ENCODE peak calls at places on chromosome 6, in six cellular contexts. One of them, this sample, is unnamed.

GRCh38 chr6:85551264-85551663 is 42.4 kb downstream of the SNX14 start:
- DNase-seq in cerebellum: no peak
- DNase-seq in pancreas: no peak
- DNase-seq in BJ: no peak
- DNase-seq in ACHN: no peak
- DNase-seq in SW 1271: no peak
- DNase-seq in this sample: no peak

GRCh38 chr6:356828-357251 is 34.7 kb upstream of the IRF4 start:
- DNase-seq in pancreas: no peak
- DNase-seq in ACHN: no peak
- DNase-seq in BJ: no peak
- DNase-seq in SW 1271: no peak
- DNase-seq in cerebellum: no peak
- DNase-seq in this sample: no peak

GRCh38 chr6:24859608-24860007 is 60.9 kb upstream of the ARMH2 start:
- DNase-seq in BJ: no peak
- DNase-seq in pancreas: no peak
- DNase-seq in ACHN: no peak
- DNase-seq in SW 1271: no peak
- DNase-seq in cerebellum: no peak
- DNase-seq in this sample: no peak

GRCh38 chr6:34235605-34236422 is 859 bp upstream of the HMGA1 start:
- DNase-seq in BJ: no peak
- DNase-seq in SW 1271: peak; percentile 63
- DNase-seq in cerebellum: no peak
- DNase-seq in ACHN: peak; percentile 58
- DNase-seq in pancreas: peak; percentile 76
- DNase-seq in this sample: peak; percentile 72

GRCh38 chr6:19988555-19988954 is 151.4 kb downstream of the ID4 start:
- DNase-seq in BJ: no peak
- DNase-seq in pancreas: no peak
- DNase-seq in ACHN: peak; percentile 25
- DNase-seq in cerebellum: no peak
- DNase-seq in SW 1271: no peak
- DNase-seq in this sample: no peak

GRCh38 chr6:145372671-145373123 is 362.6 kb downstream of the EPM2A start:
- DNase-seq in cerebellum: no peak
- DNase-seq in ACHN: peak; percentile 24
- DNase-seq in pancreas: no peak
- DNase-seq in BJ: no peak
- DNase-seq in SW 1271: peak; percentile 5
- DNase-seq in this sample: peak; percentile 55

GRCh38 chr6:105871542-105871941 is 214.6 kb upstream of the PRDM1 start:
- DNase-seq in pancreas: no peak
- DNase-seq in SW 1271: no peak
- DNase-seq in cerebellum: no peak
- DNase-seq in ACHN: no peak
- DNase-seq in BJ: no peak
- DNase-seq in this sample: no peak

GRCh38 chr6:115643762-115644161 is 416.9 kb downstream of the FRK start:
- DNase-seq in cerebellum: no peak
- DNase-seq in SW 1271: peak; percentile 2
- DNase-seq in pancreas: no peak
- DNase-seq in BJ: no peak
- DNase-seq in ACHN: peak; percentile 38
- DNase-seq in this sample: no peak

GRCh38 chr6:129598244-129599187 is 111.5 kb downstream of the ARHGAP18 start:
- DNase-seq in BJ: no peak
- DNase-seq in cerebellum: peak; percentile 32
- DNase-seq in pancreas: no peak
- DNase-seq in ACHN: peak; percentile 77
- DNase-seq in SW 1271: peak; percentile 64
- DNase-seq in this sample: no peak

GRCh38 chr6:32313964-32314363 is 57.7 kb downstream of the TSBP1 start:
- DNase-seq in SW 1271: no peak
- DNase-seq in BJ: no peak
- DNase-seq in ACHN: no peak
- DNase-seq in pancreas: no peak
- DNase-seq in cerebellum: no peak
- DNase-seq in this sample: no peak

GRCh38 chr6:654136-654535 is 2.8 kb downstream of the HUS1B start:
- DNase-seq in BJ: no peak
- DNase-seq in SW 1271: no peak
- DNase-seq in pancreas: no peak
- DNase-seq in ACHN: no peak
- DNase-seq in cerebellum: no peak
- DNase-seq in this sample: no peak

GRCh38 chr6:14953806-14954205 is 292.1 kb upstream of the JARID2 start:
- DNase-seq in ACHN: no peak
- DNase-seq in pancreas: no peak
- DNase-seq in cerebellum: no peak
- DNase-seq in SW 1271: no peak
- DNase-seq in BJ: no peak
- DNase-seq in this sample: no peak

GRCh38 chr6:111157412-111157811 is 70.1 kb downstream of the SLC16A10 start:
- DNase-seq in SW 1271: no peak
- DNase-seq in BJ: no peak
- DNase-seq in ACHN: no peak
- DNase-seq in pancreas: no peak
- DNase-seq in cerebellum: no peak
- DNase-seq in this sample: no peak

GRCh38 chr6:130314271-130314670 is 51.5 kb upstream of the TMEM200A start:
- DNase-seq in BJ: no peak
- DNase-seq in cerebellum: no peak
- DNase-seq in ACHN: no peak
- DNase-seq in pancreas: no peak
- DNase-seq in SW 1271: no peak
- DNase-seq in this sample: no peak

GRCh38 chr6:161168281-161168891 is 105.5 kb downstream of the AGPAT4 start:
- DNase-seq in cerebellum: peak; percentile 79
- DNase-seq in ACHN: peak; percentile 91
- DNase-seq in SW 1271: peak; percentile 80
- DNase-seq in pancreas: no peak
- DNase-seq in BJ: peak; percentile 55
- DNase-seq in this sample: peak; percentile 76

GRCh38 chr6:108955329-108955949 is 107.2 kb downstream of the ARMC2 start:
- DNase-seq in ACHN: no peak
- DNase-seq in pancreas: no peak
- DNase-seq in BJ: no peak
- DNase-seq in cerebellum: no peak
- DNase-seq in SW 1271: no peak
- DNase-seq in this sample: no peak

GRCh38 chr6:140388141-140388802 is 1013.8 kb upstream of the CITED2 start:
- DNase-seq in ACHN: no peak
- DNase-seq in BJ: no peak
- DNase-seq in pancreas: no peak
- DNase-seq in cerebellum: no peak
- DNase-seq in SW 1271: no peak
- DNase-seq in this sample: no peak

GRCh38 chr6:156508126-156508525 is 269.1 kb upstream of the ARID1B start:
- DNase-seq in SW 1271: no peak
- DNase-seq in pancreas: no peak
- DNase-seq in cerebellum: peak; percentile 7
- DNase-seq in BJ: no peak
- DNase-seq in ACHN: no peak
- DNase-seq in this sample: no peak

GRCh38 chr6:107400748-107401147 is 58.6 kb downstream of the PDSS2 start:
- DNase-seq in ACHN: no peak
- DNase-seq in pancreas: no peak
- DNase-seq in cerebellum: no peak
- DNase-seq in SW 1271: no peak
- DNase-seq in BJ: no peak
- DNase-seq in this sample: no peak